ENCODE peak calls at places on chromosomes 12 and 14, in ten cellular contexts. J is effector memory CD4-positive, alpha-beta T cell; H is mammary epithelial cell; M is cardiac muscle cell; A is RWPE1; Y is suprapubic skin; I is sigmoid colon; L is GM23338; K is lower lobe of right lung; W is hepatocyte. X is an unnamed sample.

GRCh38 chr12:31324845-31325523 is 966 bp downstream of the SINHCAF start:
- DNase-seq in J (no peak), H (peak), M (peak), A (peak), Y (peak), I (peak), L (peak), K (peak), W (peak), X (peak)

GRCh38 chr14:81348086-81348485 is 52.0 kb downstream of the STON2 start:
- DNase-seq in J (no peak), H (no peak), M (no peak), A (no peak), Y (no peak), I (no peak), L (no peak), K (no peak), W (no peak), X (no peak)

GRCh38 chr12:93020998-93021597 is 92.0 kb upstream of the EEA1 start:
- DNase-seq in J (no peak), H (no peak), M (no peak), A (no peak), Y (no peak), I (no peak), L (no peak), K (no peak), W (no peak), X (no peak)

GRCh38 chr14:95504135-95505029 is 12.1 kb downstream of the SYNE3 start:
- DNase-seq in J (no peak), H (no peak), M (no peak), A (no peak), Y (no peak), I (peak), L (no peak), K (no peak), W (no peak), X (no peak)

GRCh38 chr12:11508699-11509098 is 113.3 kb upstream of the PRB2 start:
- DNase-seq in J (no peak), H (peak), M (no peak), A (no peak), Y (no peak), I (no peak), L (peak), K (no peak), W (no peak), X (no peak)

GRCh38 chr14:104262515-104263514 is 124.4 kb downstream of the KIF26A start:
- DNase-seq in J (no peak), H (no peak), M (no peak), A (no peak), Y (no peak), I (no peak), L (no peak), K (peak), W (no peak), X (peak)

GRCh38 chr14:103898204-103898603 is 30.1 kb upstream of the TDRD9 start:
- DNase-seq in J (no peak), H (peak), M (no peak), A (peak), Y (no peak), I (no peak), L (no peak), K (no peak), W (no peak), X (no peak)

GRCh38 chr12:131381716-131382430 is 329.0 kb upstream of the SFSWAP start:
- DNase-seq in J (no peak), H (no peak), M (no peak), A (no peak), Y (no peak), I (peak), L (no peak), K (no peak), W (no peak), X (no peak)

GRCh38 chr12:113424915-113425823 is 3.0 kb downstream of the SDSL start:
- DNase-seq in J (no peak), H (peak), M (peak), A (peak), Y (no peak), I (no peak), L (peak), K (peak), W (peak), X (peak)

GRCh38 chr14:31090872-31091764 is 64.9 kb upstream of the STRN3 start:
- DNase-seq in J (no peak), H (peak), M (no peak), A (peak), Y (no peak), I (peak), L (no peak), K (no peak), W (peak), X (peak)

GRCh38 chr14:61444215-61444768 is 122.9 kb downstream of the PRKCH start:
- DNase-seq in J (peak), H (no peak), M (no peak), A (no peak), Y (no peak), I (no peak), L (no peak), K (peak), W (no peak), X (no peak)

GRCh38 chr12:96986883-96987523 is 79.9 kb downstream of the NEDD1 start:
- DNase-seq in J (no peak), H (no peak), M (peak), A (peak), Y (no peak), I (no peak), L (peak), K (no peak), W (peak), X (peak)

GRCh38 chr12:83016226-83016835 is 329.6 kb downstream of the TMTC2 start:
- DNase-seq in J (no peak), H (peak), M (peak), A (peak), Y (no peak), I (peak), L (no peak), K (no peak), W (peak), X (peak)
- H3K27ac ChIP-seq in J (no peak), H (no peak), M (no peak), A (no peak), Y (peak), I (peak), L (no peak), K (peak), W (no peak), X (peak)

GRCh38 chr14:24908592-24909236 is 141.2 kb downstream of the STXBP6 start:
- DNase-seq in J (no peak), H (no peak), M (no peak), A (no peak), Y (no peak), I (no peak), L (no peak), K (no peak), W (no peak), X (no peak)
- H3K27ac ChIP-seq in J (no peak), H (no peak), M (no peak), A (no peak), Y (no peak), I (no peak), L (no peak), K (no peak), W (no peak), X (no peak)

GRCh38 chr14:73753043-73753886 is 39.1 kb upstream of the PNMA1 start:
- DNase-seq in J (no peak), H (no peak), M (peak), A (no peak), Y (no peak), I (peak), L (no peak), K (no peak), W (peak), X (peak)

GRCh38 chr14:73749706-73750105 is 35.5 kb upstream of the PNMA1 start:
- DNase-seq in J (no peak), H (no peak), M (no peak), A (no peak), Y (no peak), I (no peak), L (no peak), K (no peak), W (peak), X (no peak)

GRCh38 chr14:73752297-73752992 is 38.3 kb upstream of the PNMA1 start:
- DNase-seq in J (no peak), H (peak), M (no peak), A (no peak), Y (no peak), I (peak), L (peak), K (no peak), W (no peak), X (peak)

GRCh38 chr14:73750161-73750901 is 36.1 kb upstream of the PNMA1 start:
- DNase-seq in J (no peak), H (no peak), M (no peak), A (no peak), Y (no peak), I (no peak), L (no peak), K (no peak), W (no peak), X (no peak)

GRCh38 chr14:73751157-73751691 is 37.0 kb upstream of the PNMA1 start:
- DNase-seq in J (no peak), H (no peak), M (no peak), A (no peak), Y (no peak), I (peak), L (no peak), K (no peak), W (no peak), X (no peak)
- H3K27ac ChIP-seq in J (peak), H (no peak), M (no peak), A (peak), Y (peak), I (peak), L (no peak), K (peak), W (peak), X (peak)

GRCh38 chr12:112190626-112191025 is 65.3 kb downstream of the TRAFD1 start:
- DNase-seq in J (no peak), H (peak), M (no peak), A (peak), Y (no peak), I (no peak), L (no peak), K (no peak), W (no peak), X (no peak)
- H3K27ac ChIP-seq in J (no peak), H (no peak), M (no peak), A (peak), Y (peak), I (no peak), L (no peak), K (peak), W (no peak), X (no peak)

DNA sequence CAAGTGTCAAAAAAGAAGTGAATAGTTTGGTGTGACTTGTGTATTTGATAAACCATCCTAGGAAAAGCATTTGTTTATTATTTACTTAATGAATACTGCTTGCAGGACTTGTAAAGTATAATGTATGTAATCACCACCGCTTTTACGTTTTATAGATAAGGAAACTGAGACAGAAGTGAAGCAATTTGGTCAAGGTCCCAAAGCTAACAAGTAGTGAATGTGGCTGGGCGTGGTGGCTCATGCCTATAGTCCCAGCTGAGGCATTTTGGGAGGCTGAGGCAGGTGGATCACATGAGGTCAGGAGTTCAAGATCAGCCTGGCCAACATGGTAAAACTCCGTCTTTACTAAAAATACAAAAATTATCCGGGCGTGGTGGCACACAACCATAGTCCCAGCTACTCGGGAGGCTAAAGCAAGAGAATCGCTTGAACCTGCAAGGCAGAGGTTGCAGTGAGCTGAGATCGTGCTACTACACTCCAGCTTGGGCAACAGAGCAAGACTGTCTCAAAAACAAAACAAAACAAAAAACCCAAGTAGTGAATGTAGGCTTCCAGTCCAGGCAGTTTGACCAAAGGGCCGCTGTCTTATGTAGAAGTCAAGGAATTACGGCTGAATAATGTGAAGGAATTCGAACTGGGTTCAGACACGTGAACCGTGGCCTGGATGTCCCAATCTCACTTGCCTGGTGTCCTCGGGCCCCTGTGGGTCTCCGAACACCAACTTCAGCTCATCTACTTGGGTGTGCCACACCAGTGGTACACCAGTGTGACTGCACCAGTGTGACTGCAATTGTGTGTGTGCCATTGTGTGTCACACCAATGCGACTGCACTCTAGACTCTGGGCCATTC is 88.3 kb upstream of the MED13L start:
- DNase-seq in J (no peak), H (no peak), M (no peak), A (no peak), Y (no peak), I (no peak), L (no peak), K (no peak), W (no peak), X (no peak)
- H3K27ac ChIP-seq in J (no peak), H (no peak), M (no peak), A (no peak), Y (no peak), I (peak), L (no peak), K (peak), W (peak), X (no peak)

GRCh38 chr12:49355913-49356312 is 9.2 kb downstream of the DNAJC22 start:
- DNase-seq in J (no peak), H (no peak), M (no peak), A (no peak), Y (no peak), I (peak), L (no peak), K (no peak), W (no peak), X (no peak)

GRCh38 chr12:49362077-49362476 is 5.2 kb upstream of the SPATS2 start:
- DNase-seq in J (no peak), H (no peak), M (no peak), A (no peak), Y (no peak), I (no peak), L (no peak), K (no peak), W (no peak), X (no peak)

GRCh38 chr12:49357099-49357678 is 10.1 kb upstream of the SPATS2 start:
- DNase-seq in J (no peak), H (peak), M (no peak), A (no peak), Y (no peak), I (no peak), L (peak), K (no peak), W (peak), X (no peak)

GRCh38 chr12:49359671-49360070 is 7.6 kb upstream of the SPATS2 start:
- DNase-seq in J (no peak), H (peak), M (no peak), A (no peak), Y (no peak), I (no peak), L (no peak), K (no peak), W (no peak), X (no peak)

DNA sequence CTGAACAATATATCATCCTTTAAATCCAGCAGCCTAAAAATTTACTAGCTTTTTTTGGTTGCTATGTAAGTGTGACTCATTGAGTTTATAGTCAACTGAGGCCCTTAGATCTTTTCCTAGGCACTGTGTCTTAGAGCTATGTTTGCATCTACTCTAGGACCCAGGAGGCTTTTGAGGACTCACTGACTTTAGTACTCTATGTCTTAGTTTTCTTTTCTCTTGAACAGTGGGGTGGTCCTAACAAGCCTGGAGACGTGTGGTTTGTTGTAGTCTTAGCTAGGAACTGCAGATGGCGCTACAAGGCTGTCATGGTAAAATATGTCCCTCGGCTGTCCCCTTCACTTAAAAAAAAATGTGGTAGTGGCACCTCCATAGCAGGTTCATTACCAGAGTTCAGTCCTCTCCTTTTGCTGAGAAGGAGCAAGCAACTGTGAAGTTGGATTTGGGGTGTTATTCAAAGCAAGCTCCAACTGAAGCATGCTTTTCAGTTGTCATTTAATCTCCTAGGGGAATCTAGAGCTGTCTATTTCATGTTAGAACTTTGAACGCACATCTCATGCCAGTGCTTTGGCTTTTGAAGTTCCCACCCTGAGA is 8.6 kb upstream of the SPATS2 start:
- DNase-seq in J (no peak), H (peak), M (peak), A (no peak), Y (no peak), I (no peak), L (peak), K (no peak), W (peak), X (peak)
- H3K27ac ChIP-seq in J (no peak), H (peak), M (no peak), A (no peak), Y (no peak), I (no peak), L (no peak), K (no peak), W (no peak), X (no peak)

GRCh38 chr12:94172973-94173372 is 24.6 kb downstream of the PLXNC1 start:
- DNase-seq in J (no peak), H (peak), M (no peak), A (peak), Y (no peak), I (no peak), L (no peak), K (no peak), W (peak), X (peak)

GRCh38 chr12:94171595-94171930 is 23.2 kb downstream of the PLXNC1 start:
- DNase-seq in J (no peak), H (no peak), M (no peak), A (no peak), Y (no peak), I (no peak), L (no peak), K (no peak), W (no peak), X (no peak)

GRCh38 chr12:94170690-94171594 is 22.6 kb downstream of the PLXNC1 start:
- DNase-seq in J (no peak), H (no peak), M (no peak), A (no peak), Y (no peak), I (no peak), L (peak), K (no peak), W (no peak), X (no peak)

GRCh38 chr12:94173660-94174265 is 25.4 kb downstream of the PLXNC1 start:
- DNase-seq in J (no peak), H (no peak), M (no peak), A (no peak), Y (no peak), I (no peak), L (no peak), K (no peak), W (no peak), X (no peak)

GRCh38 chr12:94172031-94172430 is 23.7 kb downstream of the PLXNC1 start:
- DNase-seq in J (no peak), H (no peak), M (no peak), A (no peak), Y (no peak), I (no peak), L (no peak), K (no peak), W (no peak), X (peak)
- H3K27ac ChIP-seq in J (no peak), H (no peak), M (no peak), A (no peak), Y (no peak), I (no peak), L (no peak), K (no peak), W (peak), X (no peak)

GRCh38 chr12:51318846-51319570 is 5.0 kb downstream of the BIN2 start:
- DNase-seq in J (no peak), H (no peak), M (no peak), A (no peak), Y (no peak), I (no peak), L (no peak), K (peak), W (no peak), X (no peak)
- H3K27ac ChIP-seq in J (peak), H (no peak), M (no peak), A (no peak), Y (no peak), I (no peak), L (peak), K (peak), W (no peak), X (no peak)

DNA sequence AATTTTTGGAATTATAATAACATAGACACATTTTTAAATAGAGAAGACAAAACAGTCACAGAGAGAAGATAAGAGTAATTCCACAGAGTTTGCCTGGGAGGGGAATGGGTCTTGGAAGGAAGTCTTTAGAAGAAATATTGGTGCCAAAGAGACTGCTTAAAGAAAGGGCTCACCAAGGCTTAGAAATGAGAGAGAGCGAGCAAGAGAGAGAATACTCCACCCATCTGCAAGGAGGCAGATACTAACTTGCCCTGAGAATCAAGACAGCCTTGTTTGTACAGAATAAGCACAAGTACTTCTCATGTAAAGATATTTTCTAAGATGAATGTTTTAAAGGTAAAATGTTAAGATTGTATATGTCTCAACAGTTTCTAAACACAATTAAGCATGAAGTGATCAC is 165.5 kb downstream of the SLC38A4 start:
- DNase-seq in J (no peak), H (no peak), M (no peak), A (no peak), Y (no peak), I (no peak), L (no peak), K (no peak), W (no peak), X (no peak)
- H3K27ac ChIP-seq in J (no peak), H (peak), M (no peak), A (no peak), Y (peak), I (peak), L (no peak), K (peak), W (peak), X (no peak)

X was measured in adrenal gland.